ENCODE peak calls at places on chromosomes 4 and X, in four cellular contexts. One of them, this sample, is unnamed.

GRCh38 chrX:16512401-16512776 is 137.6 kb upstream of the S100G start:
- DNase-seq in GM12878: no peak
- DNase-seq in K562: no peak
- DNase-seq in HepG2: peak; percentile 6
- DNase-seq in this sample: no peak

GRCh38 chr4:7829687-7830580 is 109.7 kb downstream of the AFAP1 start:
- DNase-seq in HepG2: no peak
- DNase-seq in GM12878: no peak
- DNase-seq in K562: no peak
- DNase-seq in this sample: no peak

GRCh38 chr4:68369474-68369805 is 19.6 kb upstream of the YTHDC1 start:
- DNase-seq in GM12878: no peak
- DNase-seq in HepG2: no peak
- DNase-seq in K562: no peak
- DNase-seq in this sample: no peak

GRCh38 chr4:183422962-183423653 is 21.3 kb upstream of the CDKN2AIP start:
- DNase-seq in GM12878: no peak
- DNase-seq in K562: no peak
- DNase-seq in HepG2: no peak
- DNase-seq in this sample: no peak

GRCh38 chr4:167290684-167291083 is 56.4 kb upstream of the SPOCK3 start:
- DNase-seq in HepG2: no peak
- DNase-seq in K562: no peak
- DNase-seq in GM12878: no peak
- DNase-seq in this sample: no peak

GRCh38 chr4:28402751-28403150 is 1542.1 kb downstream of the STIM2 start:
- DNase-seq in GM12878: no peak
- DNase-seq in K562: no peak
- DNase-seq in HepG2: no peak
- DNase-seq in this sample: no peak

GRCh38 chr4:138866314-138866713 is 149.3 kb upstream of the NOCT start:
- DNase-seq in HepG2: no peak
- DNase-seq in K562: no peak
- DNase-seq in GM12878: no peak
- DNase-seq in this sample: no peak

GRCh38 chr4:119794681-119795080 is 166.1 kb upstream of the PDE5A start:
- DNase-seq in K562: no peak
- DNase-seq in GM12878: no peak
- DNase-seq in HepG2: no peak
- DNase-seq in this sample: no peak

DNA sequence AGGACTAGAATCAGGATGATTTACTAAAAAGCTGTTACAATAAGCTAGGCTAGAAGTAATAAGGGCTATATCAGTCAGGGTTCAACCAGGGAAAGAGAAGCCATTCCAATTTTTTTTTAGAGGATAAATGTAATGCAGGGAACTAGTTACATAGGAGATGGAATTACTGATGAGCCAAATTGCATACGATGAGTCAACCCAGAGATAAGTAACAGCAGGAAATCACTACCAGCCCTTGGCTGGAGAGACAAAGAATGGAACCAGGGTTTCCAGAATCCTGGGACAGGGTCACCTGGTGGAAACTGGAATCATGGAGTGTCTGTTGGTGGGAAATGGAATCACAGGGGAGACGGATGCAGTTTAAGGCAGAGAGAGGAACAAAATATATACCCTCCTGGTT is 13.1 kb upstream of the MAGEA4 start:
- DNase-seq in HepG2: no peak
- DNase-seq in GM12878: no peak
- DNase-seq in K562: no peak
- DNase-seq in this sample: no peak
- TF ChIP-seq FOXK2 in HepG2: no peak
- TF ChIP-seq FOXK2 in GM12878: no peak
- TF ChIP-seq FOXK2 in K562: no peak
- TF ChIP-seq FOXK2 in this sample: no peak

DNA sequence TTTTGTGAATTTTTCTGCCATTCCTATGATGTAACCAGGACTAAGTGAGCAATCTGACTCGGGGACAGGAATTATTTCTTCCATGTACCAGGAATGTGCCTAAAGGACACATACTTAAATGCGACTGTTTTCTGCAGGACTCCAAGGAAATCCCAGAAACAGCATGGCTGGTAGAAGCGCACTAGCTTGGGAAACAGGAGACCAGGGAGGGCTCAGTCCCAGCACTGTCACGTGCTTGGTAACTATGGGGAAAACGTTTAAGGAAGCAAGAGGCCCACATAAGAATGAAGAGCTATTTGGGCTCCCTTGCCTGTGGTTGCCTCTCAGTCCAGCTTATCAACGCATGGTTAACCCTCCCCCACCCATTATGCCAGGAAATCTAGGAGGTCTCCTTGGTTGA is 19.6 kb downstream of the MPP1 start:
- DNase-seq in GM12878: no peak
- DNase-seq in HepG2: no peak
- DNase-seq in K562: peak; percentile 45
- DNase-seq in this sample: no peak
- TF ChIP-seq FOXK2 in GM12878: no peak
- TF ChIP-seq FOXK2 in HepG2: no peak
- TF ChIP-seq FOXK2 in K562: no peak
- TF ChIP-seq FOXK2 in this sample: no peak

GRCh38 chr4:37780444-37781133 is 45.9 kb upstream of the PGM2 start:
- DNase-seq in K562: no peak
- DNase-seq in GM12878: no peak
- DNase-seq in HepG2: peak; percentile 36
- DNase-seq in this sample: no peak
- TF ChIP-seq FOXK2 in K562: no peak
- TF ChIP-seq FOXK2 in GM12878: no peak
- TF ChIP-seq FOXK2 in HepG2: no peak
- TF ChIP-seq FOXK2 in this sample: no peak

GRCh38 chr4:73908965-73909364 is 39.8 kb downstream of the CXCL1 start:
- DNase-seq in GM12878: no peak
- DNase-seq in K562: peak; percentile 14
- DNase-seq in HepG2: no peak
- DNase-seq in this sample: no peak
- TF ChIP-seq FOXK2 in GM12878: no peak
- TF ChIP-seq FOXK2 in K562: no peak
- TF ChIP-seq FOXK2 in HepG2: no peak
- TF ChIP-seq FOXK2 in this sample: no peak

GRCh38 chrX:37425370-37425769 is 76.2 kb downstream of the PRRG1 start:
- DNase-seq in GM12878: no peak
- DNase-seq in K562: no peak
- DNase-seq in HepG2: no peak
- DNase-seq in this sample: no peak
- TF ChIP-seq FOXK2 in GM12878: no peak
- TF ChIP-seq FOXK2 in K562: no peak
- TF ChIP-seq FOXK2 in HepG2: no peak
- TF ChIP-seq FOXK2 in this sample: no peak

GRCh38 chr4:81392164-81392563 is 79.5 kb downstream of the RASGEF1B start:
- DNase-seq in K562: no peak
- DNase-seq in HepG2: no peak
- DNase-seq in GM12878: no peak
- DNase-seq in this sample: no peak
- TF ChIP-seq FOXK2 in K562: no peak
- TF ChIP-seq FOXK2 in HepG2: no peak
- TF ChIP-seq FOXK2 in GM12878: no peak
- TF ChIP-seq FOXK2 in this sample: no peak

GRCh38 chr4:181235361-181235760 is 1007.8 kb upstream of the TENM3 start:
- DNase-seq in GM12878: no peak
- DNase-seq in HepG2: no peak
- DNase-seq in K562: no peak
- DNase-seq in this sample: no peak
- TF ChIP-seq FOXK2 in GM12878: no peak
- TF ChIP-seq FOXK2 in HepG2: no peak
- TF ChIP-seq FOXK2 in K562: no peak
- TF ChIP-seq FOXK2 in this sample: no peak

This sample was measured in HEK293T.